ENCODE peak calls at places on chromosomes 11 and 22, in seven cellular contexts. One of them, this sample, is unnamed.
A peak's percentile ranks its signal among the peaks of the same experiment; 100 is the strongest.

GRCh38 chr11:73384127-73384441 is 7.9 kb downstream of the RELT start:
- DNase-seq in endothelial cell of umbilical vein: no peak
- DNase-seq in body of pancreas: no peak
- DNase-seq in HCT116: no peak
- DNase-seq in keratinocyte: no peak
- DNase-seq in thyroid gland: no peak
- DNase-seq in mesenchymal stem cell: no peak
- DNase-seq in this sample: no peak

GRCh38 chr11:33406241-33406640 is 149.1 kb downstream of the HIPK3 start:
- DNase-seq in endothelial cell of umbilical vein: no peak
- DNase-seq in body of pancreas: no peak
- DNase-seq in HCT116: no peak
- DNase-seq in keratinocyte: no peak
- DNase-seq in thyroid gland: no peak
- DNase-seq in mesenchymal stem cell: no peak
- DNase-seq in this sample: no peak

GRCh38 chr11:63826471-63827190 is 12.3 kb upstream of the MARK2 start:
- DNase-seq in endothelial cell of umbilical vein: no peak
- DNase-seq in body of pancreas: peak; percentile 11
- DNase-seq in HCT116: no peak
- DNase-seq in keratinocyte: no peak
- DNase-seq in thyroid gland: no peak
- DNase-seq in mesenchymal stem cell: no peak
- DNase-seq in this sample: no peak

GRCh38 chr11:56271092-56271491 is 2.9 kb upstream of the OR5T1 start:
- DNase-seq in endothelial cell of umbilical vein: no peak
- DNase-seq in body of pancreas: no peak
- DNase-seq in HCT116: no peak
- DNase-seq in keratinocyte: no peak
- DNase-seq in thyroid gland: no peak
- DNase-seq in mesenchymal stem cell: no peak
- DNase-seq in this sample: peak; percentile 35

GRCh38 chr11:65362320-65362931 is 7.9 kb downstream of the TIGD3 start:
- DNase-seq in endothelial cell of umbilical vein: no peak
- DNase-seq in body of pancreas: no peak
- DNase-seq in HCT116: no peak
- DNase-seq in keratinocyte: no peak
- DNase-seq in thyroid gland: no peak
- DNase-seq in mesenchymal stem cell: no peak
- DNase-seq in this sample: no peak

GRCh38 chr11:14886509-14886908 is 5.5 kb downstream of the CYP2R1 start:
- DNase-seq in endothelial cell of umbilical vein: no peak
- DNase-seq in body of pancreas: no peak
- DNase-seq in HCT116: no peak
- DNase-seq in keratinocyte: no peak
- DNase-seq in thyroid gland: no peak
- DNase-seq in mesenchymal stem cell: no peak
- DNase-seq in this sample: no peak

GRCh38 chr11:28139848-28140415 is 31.7 kb downstream of the METTL15 start:
- DNase-seq in endothelial cell of umbilical vein: no peak
- DNase-seq in body of pancreas: no peak
- DNase-seq in HCT116: no peak
- DNase-seq in keratinocyte: no peak
- DNase-seq in thyroid gland: no peak
- DNase-seq in mesenchymal stem cell: no peak
- DNase-seq in this sample: no peak

GRCh38 chr11:36056160-36056751 is 112.4 kb downstream of the LDLRAD3 start:
- DNase-seq in endothelial cell of umbilical vein: peak; percentile 58
- DNase-seq in body of pancreas: peak; percentile 50
- DNase-seq in HCT116: no peak
- DNase-seq in keratinocyte: no peak
- DNase-seq in thyroid gland: no peak
- DNase-seq in mesenchymal stem cell: no peak
- DNase-seq in this sample: peak; percentile 29

GRCh38 chr22:41576877-41577276 is 12.8 kb downstream of the PMM1 start:
- DNase-seq in endothelial cell of umbilical vein: peak; percentile 31
- DNase-seq in body of pancreas: peak; percentile 60
- DNase-seq in HCT116: peak; percentile 35
- DNase-seq in keratinocyte: no peak
- DNase-seq in thyroid gland: no peak
- DNase-seq in mesenchymal stem cell: peak; percentile 67
- DNase-seq in this sample: peak; percentile 39

GRCh38 chr11:132686827-132687370 is 845.4 kb downstream of the OPCML start:
- DNase-seq in endothelial cell of umbilical vein: peak; percentile 21
- DNase-seq in body of pancreas: no peak
- DNase-seq in HCT116: no peak
- DNase-seq in keratinocyte: no peak
- DNase-seq in thyroid gland: no peak
- DNase-seq in mesenchymal stem cell: no peak
- DNase-seq in this sample: no peak

GRCh38 chr22:46038516-46039430 is 61.8 kb upstream of the WNT7B start:
- DNase-seq in endothelial cell of umbilical vein: no peak
- DNase-seq in body of pancreas: no peak
- DNase-seq in HCT116: no peak
- DNase-seq in keratinocyte: no peak
- DNase-seq in thyroid gland: no peak
- DNase-seq in mesenchymal stem cell: no peak
- DNase-seq in this sample: no peak

GRCh38 chr11:118264568-118265470 is 722 bp upstream of the MPZL2 start:
- DNase-seq in endothelial cell of umbilical vein: peak; percentile 44
- DNase-seq in body of pancreas: no peak
- DNase-seq in HCT116: no peak
- DNase-seq in keratinocyte: no peak
- DNase-seq in thyroid gland: no peak
- DNase-seq in mesenchymal stem cell: no peak
- DNase-seq in this sample: peak; percentile 50

GRCh38 chr11:81987829-81988472 is 745.7 kb downstream of the FAM181B start:
- DNase-seq in endothelial cell of umbilical vein: no peak
- DNase-seq in body of pancreas: peak; percentile 57
- DNase-seq in HCT116: no peak
- DNase-seq in keratinocyte: peak; percentile 26
- DNase-seq in thyroid gland: peak; percentile 11
- DNase-seq in mesenchymal stem cell: peak; percentile 25
- DNase-seq in this sample: peak; percentile 89

GRCh38 chr11:118366287-118366686 is 6.9 kb downstream of the UBE4A start:
- DNase-seq in endothelial cell of umbilical vein: no peak
- DNase-seq in body of pancreas: peak; percentile 62
- DNase-seq in HCT116: no peak
- DNase-seq in keratinocyte: no peak
- DNase-seq in thyroid gland: no peak
- DNase-seq in mesenchymal stem cell: no peak
- DNase-seq in this sample: peak; percentile 59

GRCh38 chr11:440065-441042 is 1.5 kb downstream of the ANO9 start:
- DNase-seq in endothelial cell of umbilical vein: no peak
- DNase-seq in body of pancreas: no peak
- DNase-seq in HCT116: no peak
- DNase-seq in keratinocyte: no peak
- DNase-seq in thyroid gland: no peak
- DNase-seq in mesenchymal stem cell: no peak
- DNase-seq in this sample: no peak

GRCh38 chr11:89177691-89178231 is at the start of gene TYR:
- DNase-seq in endothelial cell of umbilical vein: no peak
- DNase-seq in body of pancreas: no peak
- DNase-seq in HCT116: no peak
- DNase-seq in keratinocyte: no peak
- DNase-seq in thyroid gland: no peak
- DNase-seq in mesenchymal stem cell: no peak
- DNase-seq in this sample: no peak

GRCh38 chr22:38732251-38732815 is 23.5 kb downstream of the SUN2 start:
- DNase-seq in endothelial cell of umbilical vein: no peak
- DNase-seq in body of pancreas: peak; percentile 77
- DNase-seq in HCT116: no peak
- DNase-seq in keratinocyte: no peak
- DNase-seq in thyroid gland: peak; percentile 56
- DNase-seq in mesenchymal stem cell: no peak
- DNase-seq in this sample: no peak

GRCh38 chr11:2730323-2731284 is 30.8 kb upstream of the KCNQ1OT1 start:
- DNase-seq in endothelial cell of umbilical vein: no peak
- DNase-seq in body of pancreas: peak; percentile 36
- DNase-seq in HCT116: no peak
- DNase-seq in keratinocyte: no peak
- DNase-seq in thyroid gland: no peak
- DNase-seq in mesenchymal stem cell: no peak
- DNase-seq in this sample: no peak

GRCh38 chr11:124799384-124800225 is 601 bp downstream of the MSANTD2 start:
- DNase-seq in endothelial cell of umbilical vein: peak; percentile 56
- DNase-seq in body of pancreas: peak; percentile 24
- DNase-seq in HCT116: no peak
- DNase-seq in keratinocyte: no peak
- DNase-seq in thyroid gland: peak; percentile 58
- DNase-seq in mesenchymal stem cell: peak; percentile 56
- DNase-seq in this sample: no peak

GRCh38 chr11:117600261-117600783 is 196.7 kb downstream of the DSCAML1 start:
- DNase-seq in endothelial cell of umbilical vein: no peak
- DNase-seq in body of pancreas: no peak
- DNase-seq in HCT116: no peak
- DNase-seq in keratinocyte: no peak
- DNase-seq in thyroid gland: no peak
- DNase-seq in mesenchymal stem cell: no peak
- DNase-seq in this sample: no peak

GRCh38 chr11:17412488-17413180 is 24.2 kb upstream of the KCNJ11 start:
- DNase-seq in endothelial cell of umbilical vein: no peak
- DNase-seq in body of pancreas: no peak
- DNase-seq in HCT116: no peak
- DNase-seq in keratinocyte: no peak
- DNase-seq in thyroid gland: no peak
- DNase-seq in mesenchymal stem cell: no peak
- DNase-seq in this sample: no peak

GRCh38 chr11:96341237-96342130 is 1.5 kb downstream of the MAML2 start:
- DNase-seq in endothelial cell of umbilical vein: peak; percentile 49
- DNase-seq in body of pancreas: peak; percentile 33
- DNase-seq in HCT116: no peak
- DNase-seq in keratinocyte: no peak
- DNase-seq in thyroid gland: peak; percentile 66
- DNase-seq in mesenchymal stem cell: peak; percentile 70
- DNase-seq in this sample: no peak

GRCh38 chr22:21984793-21985192 is 2.2 kb upstream of the TOP3B start:
- DNase-seq in endothelial cell of umbilical vein: peak; percentile 37
- DNase-seq in body of pancreas: no peak
- DNase-seq in HCT116: peak; percentile 19
- DNase-seq in keratinocyte: no peak
- DNase-seq in thyroid gland: no peak
- DNase-seq in mesenchymal stem cell: peak; percentile 8
- DNase-seq in this sample: peak; percentile 18

DNA sequence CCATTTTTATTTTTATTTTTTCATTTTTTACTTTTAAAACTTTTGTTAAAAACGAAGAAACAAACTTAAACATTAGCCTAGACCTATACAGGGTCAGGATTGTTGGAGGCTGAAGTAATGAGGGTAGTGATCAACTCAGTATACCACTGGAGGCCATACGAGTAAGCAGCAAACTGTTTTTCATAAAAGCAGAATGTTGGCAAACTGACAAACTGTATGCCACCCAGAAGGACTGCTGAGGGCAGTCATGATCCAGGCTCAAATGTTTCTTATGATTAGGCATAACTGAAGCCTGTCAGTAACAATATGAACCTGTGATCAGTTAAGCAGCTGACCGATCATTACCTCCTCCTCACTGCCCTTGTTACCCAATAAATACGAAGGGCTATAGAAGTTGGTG is 10.2 kb upstream of the SC5D start:
- DNase-seq in endothelial cell of umbilical vein: no peak
- DNase-seq in body of pancreas: no peak
- DNase-seq in HCT116: no peak
- DNase-seq in keratinocyte: no peak
- DNase-seq in thyroid gland: no peak
- DNase-seq in mesenchymal stem cell: no peak
- DNase-seq in this sample: peak; percentile 57
- H3K27me3 ChIP-seq in endothelial cell of umbilical vein: peaks cover 16% of the 10 kb centered on the region
- H3K27me3 ChIP-seq in body of pancreas: no peaks in the 10 kb centered on the region
- H3K27me3 ChIP-seq in HCT116: peaks cover 10% of the 10 kb centered on the region
- H3K27me3 ChIP-seq in keratinocyte: no peaks in the 10 kb centered on the region
- H3K27me3 ChIP-seq in thyroid gland: no peaks in the 10 kb centered on the region
- H3K27me3 ChIP-seq in mesenchymal stem cell: peaks cover 33% of the 10 kb centered on the region
- H3K27me3 ChIP-seq in this sample: no peaks in the 10 kb centered on the region

DNA sequence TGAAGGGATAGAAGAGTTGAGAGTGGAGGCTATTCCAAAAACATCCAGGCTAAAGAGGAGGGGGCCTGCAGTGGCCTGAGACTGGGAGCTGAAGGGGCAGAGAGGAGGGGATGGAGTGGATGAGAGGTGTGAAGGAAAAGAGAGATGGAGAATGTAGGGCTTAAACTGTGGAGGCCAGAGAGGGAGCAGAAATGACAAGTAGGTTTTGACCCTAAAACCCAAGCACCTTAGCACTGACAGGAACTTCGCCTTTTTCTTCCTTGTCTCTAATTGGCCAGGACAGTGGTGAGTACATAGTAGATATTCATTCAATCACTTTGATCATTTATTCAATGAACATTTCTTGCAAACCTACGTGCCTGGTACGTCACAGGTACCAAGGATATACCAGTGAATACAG is 7.3 kb downstream of the FAM111B start:
- DNase-seq in endothelial cell of umbilical vein: no peak
- DNase-seq in body of pancreas: no peak
- DNase-seq in HCT116: no peak
- DNase-seq in keratinocyte: no peak
- DNase-seq in thyroid gland: no peak
- DNase-seq in mesenchymal stem cell: no peak
- DNase-seq in this sample: no peak
- H3K36me3 ChIP-seq in endothelial cell of umbilical vein: no peaks in the 10 kb centered on the region
- H3K36me3 ChIP-seq in body of pancreas: no peaks in the 10 kb centered on the region
- H3K36me3 ChIP-seq in HCT116: peaks cover 3% of the 10 kb centered on the region
- H3K36me3 ChIP-seq in keratinocyte: no peaks in the 10 kb centered on the region
- H3K36me3 ChIP-seq in thyroid gland: no peaks in the 10 kb centered on the region
- H3K36me3 ChIP-seq in mesenchymal stem cell: no peaks in the 10 kb centered on the region
- H3K36me3 ChIP-seq in this sample: no peaks in the 10 kb centered on the region

GRCh38 chr11:131231317-131231716 is 139.1 kb upstream of the NTM start:
- DNase-seq in endothelial cell of umbilical vein: no peak
- DNase-seq in body of pancreas: no peak
- DNase-seq in HCT116: no peak
- DNase-seq in keratinocyte: no peak
- DNase-seq in thyroid gland: no peak
- DNase-seq in mesenchymal stem cell: no peak
- DNase-seq in this sample: no peak
- H3K27me3 ChIP-seq in endothelial cell of umbilical vein: no peaks in the 10 kb centered on the region
- H3K27me3 ChIP-seq in body of pancreas: peaks cover 3% of the 10 kb centered on the region
- H3K27me3 ChIP-seq in HCT116: no peaks in the 10 kb centered on the region
- H3K27me3 ChIP-seq in keratinocyte: no peaks in the 10 kb centered on the region
- H3K27me3 ChIP-seq in thyroid gland: no peaks in the 10 kb centered on the region
- H3K27me3 ChIP-seq in mesenchymal stem cell: no peaks in the 10 kb centered on the region
- H3K27me3 ChIP-seq in this sample: no peaks in the 10 kb centered on the region

DNA sequence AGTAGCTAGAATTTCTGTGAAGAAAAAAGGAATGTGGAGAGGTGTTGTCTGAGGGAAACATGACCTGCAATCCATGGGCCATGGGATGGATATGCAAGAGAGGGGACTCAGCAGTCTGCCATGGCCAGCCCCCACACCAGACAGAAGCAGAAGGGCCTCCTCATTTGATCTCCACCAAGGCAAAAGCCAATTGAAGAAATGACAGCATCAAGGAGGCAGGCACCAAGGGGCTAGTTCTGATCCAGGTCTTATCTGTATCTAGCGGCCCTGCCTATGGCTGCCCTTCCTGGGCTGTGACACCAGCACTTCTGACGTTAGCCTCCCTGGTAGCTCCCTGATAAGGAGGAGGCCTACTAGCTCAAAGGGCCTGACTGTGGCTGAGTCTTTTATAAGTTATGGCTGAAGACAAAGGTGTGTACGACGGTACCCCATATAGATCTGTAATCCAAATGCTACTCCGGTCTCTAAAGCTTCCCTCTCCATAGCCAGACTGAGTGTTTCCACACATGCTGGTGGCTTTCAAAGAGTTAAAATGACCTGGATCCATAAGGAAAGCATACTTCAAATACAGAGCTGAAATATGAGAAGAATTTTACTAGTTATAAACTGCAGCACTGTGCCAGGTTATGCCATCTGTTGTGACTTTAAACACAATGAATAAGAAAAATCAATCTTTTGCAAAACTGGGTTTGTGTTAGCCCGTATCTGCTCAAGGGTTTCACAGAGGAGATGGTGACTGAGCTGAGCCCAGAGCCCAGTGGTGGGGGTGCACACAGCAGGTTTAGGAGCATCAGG is 34.4 kb downstream of the HIRA start:
- DNase-seq in endothelial cell of umbilical vein: no peak
- DNase-seq in body of pancreas: no peak
- DNase-seq in HCT116: no peak
- DNase-seq in keratinocyte: no peak
- DNase-seq in thyroid gland: no peak
- DNase-seq in mesenchymal stem cell: no peak
- DNase-seq in this sample: no peak
- H3K36me3 ChIP-seq in endothelial cell of umbilical vein: peaks cover 14% of the 10 kb centered on the region
- H3K36me3 ChIP-seq in body of pancreas: no peaks in the 10 kb centered on the region
- H3K36me3 ChIP-seq in HCT116: peaks cover 31% of the 10 kb centered on the region
- H3K36me3 ChIP-seq in keratinocyte: peaks cover 45% of the 10 kb centered on the region
- H3K36me3 ChIP-seq in thyroid gland: peaks cover 81% of the 10 kb centered on the region
- H3K36me3 ChIP-seq in mesenchymal stem cell: peaks cover 68% of the 10 kb centered on the region
- H3K36me3 ChIP-seq in this sample: peaks cover 35% of the 10 kb centered on the region

This sample was measured in bronchial epithelial cell.